ENCODE peak calls at places on chromosomes 12 and 14, in six cellular contexts. O is astrocyte, S is mammary epithelial cell, W is HCT116, L is fibroblast of lung, T is neural progenitor cell. A is an unnamed sample.

GRCh38 chr12:108099085-108099484 is 30.0 kb upstream of the WSCD2 start:
- DNase-seq in O (no peak), S (no peak), W (no peak), L (no peak), T (no peak), A (no peak)

GRCh38 chr12:48105321-48105866 is 485 bp downstream of the SENP1 start:
- DNase-seq in O (peak; percentile 12), S (peak; percentile 53), W (no peak), L (no peak), T (peak; percentile 14), A (no peak)

GRCh38 chr14:105865904-105866840 is 339.8 kb downstream of the TMEM121 start:
- DNase-seq in O (no peak), S (no peak), W (no peak), L (no peak), T (no peak), A (no peak)

GRCh38 chr12:132422057-132423043 is 67.6 kb upstream of the FBRSL1 start:
- DNase-seq in O (no peak), S (no peak), W (no peak), L (no peak), T (peak; percentile 50), A (no peak)

GRCh38 chr14:81137316-81137715 is 83.4 kb downstream of the GTF2A1 start:
- DNase-seq in O (peak; percentile 71), S (peak; percentile 74), W (no peak), L (peak; percentile 80), T (no peak), A (no peak)

GRCh38 chr12:5779401-5779800 is 165.7 kb downstream of the ANO2 start:
- DNase-seq in O (no peak), S (no peak), W (no peak), L (no peak), T (no peak), A (no peak)

GRCh38 chr14:71703477-71703876 is 228.8 kb upstream of the RGS6 start:
- DNase-seq in O (peak; percentile 75), S (peak; percentile 37), W (no peak), L (peak; percentile 83), T (peak; percentile 11), A (no peak)

GRCh38 chr14:61489002-61489401 is 167.6 kb downstream of the PRKCH start:
- DNase-seq in O (no peak), S (no peak), W (no peak), L (no peak), T (no peak), A (no peak)

GRCh38 chr12:8455281-8455680 is 481 bp upstream of the CLEC6A start:
- DNase-seq in O (no peak), S (no peak), W (no peak), L (no peak), T (no peak), A (no peak)

GRCh38 chr12:93081810-93082165 is 152.7 kb upstream of the EEA1 start:
- DNase-seq in O (no peak), S (no peak), W (no peak), L (no peak), T (no peak), A (no peak)

GRCh38 chr12:96487214-96487613 is 2.2 kb upstream of the CFAP54 start:
- DNase-seq in O (peak; percentile 89), S (peak; percentile 81), W (no peak), L (peak; percentile 92), T (no peak), A (no peak)

GRCh38 chr12:108332791-108333382 is 6.2 kb downstream of the CMKLR1 start:
- DNase-seq in O (no peak), S (no peak), W (no peak), L (no peak), T (no peak), A (no peak)

GRCh38 chr14:51582437-51582836 is 69.3 kb upstream of the FRMD6 start:
- DNase-seq in O (peak; percentile 36), S (no peak), W (no peak), L (peak; percentile 39), T (no peak), A (no peak)

GRCh38 chr12:45509187-45509586 is 220.3 kb upstream of the ARID2 start:
- DNase-seq in O (no peak), S (peak; percentile 48), W (no peak), L (no peak), T (no peak), A (no peak)

GRCh38 chr12:72272731-72273498 is 745 bp downstream of the TRHDE start:
- DNase-seq in O (peak; percentile 65), S (peak; percentile 69), W (no peak), L (peak; percentile 70), T (peak; percentile 56), A (peak; percentile 27)

GRCh38 chr12:59182660-59183455 is 262.6 kb upstream of the LRIG3 start:
- DNase-seq in O (no peak), S (no peak), W (no peak), L (no peak), T (no peak), A (no peak)

GRCh38 chr12:13686243-13686642 is 295.2 kb downstream of the GRIN2B start:
- DNase-seq in O (no peak), S (no peak), W (no peak), L (no peak), T (no peak), A (no peak)

GRCh38 chr12:124381454-124382207 is 86.7 kb downstream of the RFLNA start:
- DNase-seq in O (peak; percentile 81), S (peak; percentile 44), W (no peak), L (peak; percentile 84), T (no peak), A (no peak)

GRCh38 chr12:7017870-7018349 is 366 bp downstream of the LPCAT3 start:
- DNase-seq in O (no peak), S (no peak), W (no peak), L (no peak), T (no peak), A (no peak)

GRCh38 chr14:103696466-103697071 is 18.7 kb downstream of the XRCC3 start:
- DNase-seq in O (peak; percentile 21), S (no peak), W (no peak), L (peak; percentile 44), T (no peak), A (no peak)

GRCh38 chr12:76909290-76909689 is 30.5 kb upstream of the CSRP2 start:
- DNase-seq in O (no peak), S (no peak), W (no peak), L (no peak), T (peak; percentile 25), A (no peak)

GRCh38 chr14:45699451-45699850 is 446.4 kb upstream of the MIS18BP1 start:
- DNase-seq in O (peak; percentile 5), S (peak; percentile 60), W (no peak), L (peak; percentile 9), T (no peak), A (no peak)
- H2AFZ ChIP-seq in O (peak overlapping the region; percentile 27), S (peak overlapping the region; percentile 89), W (no peak overlapping the region), L (no peak overlapping the region), T (no peak overlapping the region), A (no peak overlapping the region)

GRCh38 chr14:99612065-99612736 is 8.2 kb upstream of the CCDC85C start:
- DNase-seq in O (no peak), S (peak; percentile 94), W (no peak), L (no peak), T (no peak), A (no peak)
- H2AFZ ChIP-seq in O (no peak overlapping the region), S (peak overlapping the region; percentile 34), W (no peak overlapping the region), L (no peak overlapping the region), T (no peak overlapping the region), A (no peak overlapping the region)

GRCh38 chr12:119870462-119870861 is 6.7 kb downstream of the CIT start:
- DNase-seq in O (no peak), S (peak; percentile 7), W (no peak), L (peak; percentile 21), T (no peak), A (no peak)

GRCh38 chr12:119869720-119870119 is 7.4 kb downstream of the CIT start:
- DNase-seq in O (peak; percentile 85), S (peak; percentile 88), W (peak; percentile 12), L (peak; percentile 89), T (no peak), A (no peak)

GRCh38 chr12:119864591-119864990 is 12.5 kb downstream of the CIT start:
- DNase-seq in O (no peak), S (no peak), W (no peak), L (no peak), T (no peak), A (no peak)

GRCh38 chr12:119868992-119869391 is 8.1 kb downstream of the CIT start:
- DNase-seq in O (no peak), S (peak; percentile 57), W (no peak), L (peak; percentile 32), T (no peak), A (no peak)
- H2AFZ ChIP-seq in O (peak overlapping the region; percentile 74), S (peak overlapping the region; percentile 74), W (no peak overlapping the region), L (peak overlapping the region; percentile 82), T (no peak overlapping the region), A (no peak overlapping the region)

GRCh38 chr14:90814806-90815566 is 1.2 kb downstream of the TTC7B start:
- DNase-seq in O (no peak), S (no peak), W (no peak), L (no peak), T (no peak), A (no peak)
- H2AFZ ChIP-seq in O (peak overlapping the region; percentile 62), S (peak overlapping the region; percentile 82), W (no peak overlapping the region), L (peak overlapping the region; percentile 57), T (no peak overlapping the region), A (peak overlapping the region; percentile 66)

GRCh38 chr12:105278043-105278697 is 42.2 kb upstream of the APPL2 start:
- DNase-seq in O (no peak), S (no peak), W (no peak), L (no peak), T (no peak), A (no peak)
- H2AFZ ChIP-seq in O (no peak overlapping the region), S (no peak overlapping the region), W (no peak overlapping the region), L (no peak overlapping the region), T (no peak overlapping the region), A (no peak overlapping the region)